ENCODE peak calls at places on chromosome 10, in four cellular contexts. R is hypothalamus, A is kidney tubule cell, E is renal cortical epithelial cell. Z is an unnamed sample.

GRCh38 chr10:80187465-80188409 is 17.6 kb downstream of the ANXA11 start:
- DNase-seq in R (no peak), A (no peak), E (no peak), Z (no peak)

GRCh38 chr10:69515699-69516547 is 57.3 kb downstream of the NEUROG3 start:
- DNase-seq in A (peak), E (peak), R (peak), Z (peak)

GRCh38 chr10:111234903-111235302 is 158.1 kb downstream of the ADRA2A start:
- DNase-seq in R (no peak), E (no peak), A (no peak), Z (no peak)

GRCh38 chr10:49023752-49024151 is 84.1 kb upstream of the LRRC18 start:
- DNase-seq in R (no peak), A (no peak), E (no peak), Z (no peak)

GRCh38 chr10:103605359-103606156 is 112.1 kb downstream of the NEURL1 start:
- DNase-seq in A (peak), E (peak), R (peak), Z (peak)

GRCh38 chr10:110793887-110794286 is 77.8 kb upstream of the PDCD4 start:
- DNase-seq in E (no peak), A (no peak), R (no peak), Z (no peak)

GRCh38 chr10:108097258-108097657 is 932.8 kb upstream of the SORCS1 start:
- DNase-seq in E (no peak), R (no peak), A (no peak), Z (no peak)

GRCh38 chr10:72319416-72320254 is 35.1 kb downstream of the DNAJB12 start:
- DNase-seq in R (peak), A (peak), E (peak), Z (peak)

GRCh38 chr10:80501381-80501912 is 36.3 kb upstream of the SH2D4B start:
- DNase-seq in A (peak), R (no peak), E (peak), Z (peak)

GRCh38 chr10:115503546-115503945 is 410.4 kb downstream of the ATRNL1 start:
- DNase-seq in A (no peak), E (no peak), R (no peak), Z (peak)

GRCh38 chr10:91635401-91636400 is 2.8 kb upstream of the PPP1R3C start:
- DNase-seq in R (peak), A (peak), E (peak), Z (peak)

GRCh38 chr10:113168560-113168959 is 218.5 kb downstream of the TCF7L2 start:
- DNase-seq in E (peak), R (no peak), A (no peak), Z (no peak)

GRCh38 chr10:99658622-99659030 is 683 bp upstream of the ENTPD7 start:
- DNase-seq in E (no peak), A (peak), R (peak), Z (peak)

GRCh38 chr10:96097865-96098264 is 32.2 kb upstream of the ZNF518A start:
- DNase-seq in E (no peak), R (no peak), A (no peak), Z (no peak)

GRCh38 chr10:24622781-24623301 is 100.8 kb downstream of the ARHGAP21 start:
- DNase-seq in A (no peak), R (peak), E (no peak), Z (no peak)

GRCh38 chr10:17548162-17548561 is 69.0 kb downstream of the HACD1 start:
- DNase-seq in E (no peak), R (no peak), A (no peak), Z (no peak)

GRCh38 chr10:84924131-84924530 is 595.7 kb downstream of the CCSER2 start:
- DNase-seq in R (no peak), E (no peak), A (peak), Z (no peak)

GRCh38 chr10:5546891-5547683 is 22.3 kb downstream of the CALML3 start:
- DNase-seq in E (peak), A (peak), R (no peak), Z (peak)

GRCh38 chr10:48737866-48738265 is 53.2 kb downstream of the WDFY4 start:
- DNase-seq in R (no peak), A (no peak), E (no peak), Z (no peak)

GRCh38 chr10:77406764-77407430 is 230.7 kb downstream of the KCNMA1 start:
- DNase-seq in E (peak), R (no peak), A (no peak), Z (no peak)

GRCh38 chr10:71844084-71844483 is 7.0 kb downstream of the PSAP start:
- DNase-seq in R (no peak), A (no peak), E (no peak), Z (no peak)

GRCh38 chr10:28837613-28838390 is 160.5 kb downstream of the BAMBI start:
- DNase-seq in A (no peak), R (no peak), E (no peak), Z (no peak)

GRCh38 chr10:33722067-33722466 is 387.6 kb upstream of the NRP1 start:
- DNase-seq in A (peak), R (no peak), E (no peak), Z (no peak)

GRCh38 chr10:3774814-3775670 is 10.0 kb downstream of the KLF6 start:
- DNase-seq in R (no peak), A (peak), E (peak), Z (peak)

GRCh38 chr10:21014141-21014540 is 117.0 kb upstream of the NEBL start:
- DNase-seq in A (no peak), E (no peak), R (no peak), Z (no peak)

GRCh38 chr10:71536332-71536731 is 139.6 kb downstream of the CDH23 start:
- DNase-seq in A (no peak), E (no peak), R (no peak), Z (no peak)

GRCh38 chr10:68242051-68242450 is 10.1 kb upstream of the ATOH7 start:
- DNase-seq in R (no peak), A (no peak), E (no peak), Z (no peak)

GRCh38 chr10:107163086-107163880 is 1.2 kb downstream of the SORCS1 start:
- DNase-seq in E (peak), A (no peak), R (peak), Z (no peak)

GRCh38 chr10:79274279-79275104 is 72.8 kb upstream of the PPIF start:
- DNase-seq in R (peak), A (no peak), E (no peak), Z (no peak)

GRCh38 chr10:28686835-28687682 is 9.7 kb downstream of the BAMBI start:
- DNase-seq in R (no peak), A (no peak), E (no peak), Z (no peak)

GRCh38 chr10:91907914-91908357 is 1.4 kb downstream of the FGFBP3 start:
- DNase-seq in E (no peak), A (peak), R (peak), Z (peak)

GRCh38 chr10:21134645-21135395 is 237.7 kb upstream of the NEBL start:
- DNase-seq in R (no peak), A (peak), E (peak), Z (no peak)

Z was measured in ACHN.